ENCODE peak calls at places on chromosome 12, in eight cellular contexts. N, C, R, Y, A, Q, H and I are unnamed samples.

GRCh38 chr12:51386361-51386760 is 4.8 kb downstream of the GALNT6 start:
- DNase-seq in N (no peak), C (no peak), R (no peak), Y (no peak), A (no peak), Q (no peak), H (no peak), I (no peak)

GRCh38 chr12:42255221-42255874 is 17.3 kb upstream of the YAF2 start:
- DNase-seq in N (no peak), C (no peak), R (no peak), Y (no peak), A (no peak), Q (no peak), H (no peak), I (no peak)

GRCh38 chr12:4274960-4275868 is 1.7 kb downstream of the CCND2 start:
- DNase-seq in N (peak), C (no peak), R (no peak), Y (no peak), A (no peak), Q (no peak), H (peak), I (peak)

GRCh38 chr12:88623777-88624548 is 43.7 kb upstream of the KITLG start:
- DNase-seq in N (no peak), C (no peak), R (peak), Y (no peak), A (no peak), Q (no peak), H (no peak), I (no peak)

GRCh38 chr12:116592116-116592637 is 33.0 kb downstream of the MAP1LC3B2 start:
- DNase-seq in N (no peak), C (no peak), R (no peak), Y (peak), A (no peak), Q (no peak), H (peak), I (no peak)

GRCh38 chr12:1925125-1925963 is 6.9 kb upstream of the CACNA2D4 start:
- DNase-seq in N (no peak), C (no peak), R (no peak), Y (no peak), A (no peak), Q (peak), H (no peak), I (no peak)

GRCh38 chr12:46133751-46134150 is 135.1 kb downstream of the SLC38A1 start:
- DNase-seq in N (peak), C (no peak), R (no peak), Y (no peak), A (no peak), Q (no peak), H (peak), I (no peak)

GRCh38 chr12:12606793-12607589 is 4.7 kb upstream of the CREBL2 start:
- DNase-seq in N (peak), C (no peak), R (peak), Y (no peak), A (peak), Q (no peak), H (peak), I (peak)

GRCh38 chr12:58346032-58346632 is 404.8 kb downstream of the ATP23 start:
- DNase-seq in N (peak), C (no peak), R (peak), Y (no peak), A (peak), Q (no peak), H (peak), I (no peak)

GRCh38 chr12:97567619-97568110 is 105.1 kb downstream of the RMST start:
- DNase-seq in N (no peak), C (no peak), R (no peak), Y (no peak), A (no peak), Q (no peak), H (no peak), I (no peak)

GRCh38 chr12:42288544-42288943 is 37.4 kb downstream of the ZCRB1 start:
- DNase-seq in N (no peak), C (no peak), R (no peak), Y (no peak), A (no peak), Q (no peak), H (no peak), I (no peak)

GRCh38 chr12:47742253-47742825 is 16.3 kb downstream of the RAPGEF3 start:
- DNase-seq in N (peak), C (peak), R (peak), Y (peak), A (peak), Q (no peak), H (peak), I (no peak)

GRCh38 chr12:29133141-29133540 is 15.9 kb upstream of the FAR2 start:
- DNase-seq in N (no peak), C (no peak), R (no peak), Y (no peak), A (no peak), Q (no peak), H (no peak), I (no peak)

GRCh38 chr12:48936379-48936979 is 11.2 kb upstream of the FKBP11 start:
- DNase-seq in N (peak), C (peak), R (peak), Y (peak), A (peak), Q (peak), H (peak), I (no peak)

GRCh38 chr12:100935929-100936328 is 141.4 kb downstream of the ANO4 start:
- DNase-seq in N (no peak), C (no peak), R (no peak), Y (no peak), A (no peak), Q (no peak), H (no peak), I (no peak)

GRCh38 chr12:123049398-123050250 is 69.1 kb downstream of the ARL6IP4 start:
- DNase-seq in N (peak), C (no peak), R (no peak), Y (no peak), A (no peak), Q (no peak), H (no peak), I (no peak)

GRCh38 chr12:12070674-12071661 is at the start of gene BCL2L14:
- DNase-seq in N (no peak), C (no peak), R (peak), Y (no peak), A (peak), Q (no peak), H (no peak), I (no peak)

GRCh38 chr12:100141666-100141997 is 1.0 kb downstream of the BLTP3B start:
- DNase-seq in N (peak), C (no peak), R (peak), Y (no peak), A (peak), Q (no peak), H (peak), I (peak)

DNA sequence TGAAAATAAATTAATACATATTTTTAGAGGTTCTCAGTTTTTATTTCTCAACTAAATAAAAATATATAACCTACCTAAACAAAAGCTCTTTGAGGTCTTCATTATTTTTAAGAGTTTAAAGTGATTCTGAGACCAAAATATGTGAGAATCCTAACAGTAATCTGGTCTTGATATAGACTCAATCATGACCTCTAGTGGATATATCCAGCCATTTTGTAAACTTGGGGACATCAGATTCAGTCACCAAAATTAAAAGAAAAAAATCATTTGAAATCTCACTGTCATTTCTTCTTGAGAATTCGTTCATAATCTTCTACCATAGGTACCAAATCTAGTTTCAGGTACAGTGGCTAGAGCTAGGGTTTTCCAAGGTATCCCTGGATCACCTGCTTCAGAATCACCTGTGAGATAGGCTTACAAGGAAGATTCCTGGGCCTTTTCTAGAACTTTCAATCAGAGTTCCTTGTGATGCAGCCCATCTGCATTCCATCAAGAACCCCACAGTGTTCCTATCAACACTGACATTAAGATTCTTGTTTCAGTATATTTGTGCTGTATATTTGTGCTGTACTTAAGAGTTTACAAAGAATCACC is 214.9 kb downstream of the ADAMTS20 start:
- DNase-seq in N (peak), C (no peak), R (peak), Y (no peak), A (peak), Q (no peak), H (peak), I (no peak)
- TF ChIP-seq CTCF in N (peak), C (no peak), R (peak), Y (peak), A (no peak), Q (peak), H (peak), I (peak)

GRCh38 chr12:92717202-92717601 is 14.4 kb downstream of the PLEKHG7 start:
- DNase-seq in N (peak), C (no peak), R (no peak), Y (no peak), A (no peak), Q (no peak), H (peak), I (no peak)
- TF ChIP-seq CTCF in N (peak), C (no peak), R (no peak), Y (peak), A (no peak), Q (peak), H (peak), I (peak)

GRCh38 chr12:30769802-30770201 is 15.1 kb upstream of the CAPRIN2 start:
- DNase-seq in N (no peak), C (no peak), R (no peak), Y (no peak), A (no peak), Q (no peak), H (no peak), I (no peak)
- TF ChIP-seq CTCF in N (no peak), C (no peak), R (no peak), Y (no peak), A (no peak), Q (no peak), H (no peak), I (no peak)

GRCh38 chr12:20946732-20947131 is 136.2 kb downstream of the SLCO1B3 start:
- DNase-seq in N (peak), C (no peak), R (peak), Y (no peak), A (peak), Q (no peak), H (peak), I (no peak)

DNA sequence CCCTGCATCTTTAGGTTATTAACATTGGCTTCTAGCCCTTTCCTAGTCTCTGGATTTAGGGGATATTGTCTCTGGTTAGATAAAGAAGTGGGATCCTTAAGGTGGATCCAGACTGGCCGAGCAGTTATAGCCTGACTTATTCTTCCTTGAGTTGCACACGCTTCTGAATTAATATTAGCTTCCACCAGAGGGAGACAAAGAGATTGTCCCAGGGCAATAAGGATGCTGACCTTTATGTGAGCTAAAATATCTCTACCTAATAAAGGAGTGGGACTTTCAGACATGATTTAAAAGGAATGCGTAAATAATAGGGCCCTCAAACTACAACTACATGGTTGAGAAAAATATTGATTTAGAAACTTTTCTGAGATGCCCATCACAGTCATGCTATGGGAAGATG is 139.7 kb downstream of the SLCO1B3 start:
- DNase-seq in N (peak), C (no peak), R (peak), Y (no peak), A (peak), Q (no peak), H (peak), I (no peak)
- TF ChIP-seq CTCF in N (peak), C (no peak), R (peak), Y (no peak), A (peak), Q (peak), H (peak), I (peak)

GRCh38 chr12:3172124-3173007 is 95.2 kb downstream of the TSPAN9 start:
- DNase-seq in N (no peak), C (no peak), R (no peak), Y (peak), A (no peak), Q (no peak), H (no peak), I (no peak)

GRCh38 chr12:3168775-3169221 is 91.6 kb downstream of the TSPAN9 start:
- DNase-seq in N (peak), C (no peak), R (no peak), Y (peak), A (no peak), Q (no peak), H (peak), I (peak)

GRCh38 chr12:3168223-3168770 is 91.1 kb downstream of the TSPAN9 start:
- DNase-seq in N (no peak), C (no peak), R (no peak), Y (no peak), A (no peak), Q (no peak), H (no peak), I (no peak)

GRCh38 chr12:3171195-3171591 is 94.0 kb downstream of the TSPAN9 start:
- DNase-seq in N (peak), C (no peak), R (no peak), Y (no peak), A (no peak), Q (no peak), H (no peak), I (no peak)

DNA sequence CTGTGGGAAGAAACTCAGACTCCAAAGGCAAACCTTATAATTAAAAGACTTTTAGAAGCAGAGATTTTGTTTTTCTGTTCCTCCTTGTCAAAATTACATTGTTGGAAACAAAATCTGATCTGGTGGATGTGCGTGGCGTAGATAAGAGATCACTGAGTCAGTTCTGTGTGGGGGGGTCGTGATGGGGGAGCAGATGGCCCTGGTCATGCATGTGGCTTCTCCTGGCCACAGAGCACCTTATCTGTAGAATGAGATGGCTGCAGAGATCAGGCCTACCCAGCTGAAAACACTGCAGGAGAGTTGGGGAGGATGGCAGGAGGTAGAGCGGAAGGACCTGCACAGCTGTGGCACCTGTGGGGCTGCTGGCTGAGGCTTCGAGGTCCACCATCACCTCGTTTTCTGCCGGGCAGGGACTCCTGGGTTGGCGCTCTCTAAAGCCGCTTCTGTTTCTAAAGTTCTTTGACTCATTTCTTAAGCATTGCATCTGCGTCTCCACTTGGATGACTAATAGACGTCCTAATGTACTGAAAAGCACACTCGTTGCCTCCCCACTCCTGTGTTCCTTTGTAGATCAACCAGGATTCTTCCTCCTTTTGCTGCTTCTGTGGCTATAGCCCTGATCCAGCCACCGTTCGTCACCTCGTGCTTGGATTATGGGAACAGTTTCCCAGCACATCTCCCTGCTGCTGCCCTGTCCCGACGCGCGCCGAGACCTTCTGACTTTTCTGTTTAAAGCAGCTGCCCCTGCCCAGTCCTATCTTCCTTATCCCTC is 93.4 kb downstream of the TSPAN9 start:
- DNase-seq in N (peak), C (no peak), R (no peak), Y (peak), A (no peak), Q (no peak), H (peak), I (no peak)
- TF ChIP-seq CTCF in N (no peak), C (no peak), R (no peak), Y (no peak), A (no peak), Q (no peak), H (no peak), I (no peak)

DNA sequence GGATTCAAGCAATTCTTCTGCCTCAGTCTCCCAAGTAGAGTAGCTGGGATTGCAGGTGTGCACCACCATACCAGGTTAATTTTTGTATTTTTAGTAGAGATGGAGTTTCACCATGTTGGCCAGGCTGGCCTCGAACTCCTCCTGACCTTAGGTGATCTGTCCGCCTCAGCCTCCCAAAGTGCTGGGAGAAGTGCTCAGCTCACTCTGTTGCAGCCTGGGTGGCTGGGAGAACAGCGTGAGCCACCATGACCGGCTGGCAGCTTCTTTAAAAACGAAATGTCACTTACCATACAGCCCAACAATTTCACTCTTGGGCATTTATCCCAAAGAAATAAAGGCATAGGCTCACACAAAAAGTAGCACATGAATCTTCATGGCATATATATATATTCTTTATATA is 4.8 kb upstream of the CFAP73 start:
- DNase-seq in N (no peak), C (no peak), R (no peak), Y (no peak), A (no peak), Q (no peak), H (no peak), I (no peak)
- TF ChIP-seq CTCF in N (no peak), C (no peak), R (no peak), Y (no peak), A (no peak), Q (no peak), H (no peak), I (no peak)

GRCh38 chr12:26469801-26470200 is 274.4 kb downstream of the SSPN start:
- DNase-seq in N (no peak), C (no peak), R (no peak), Y (no peak), A (no peak), Q (no peak), H (peak), I (no peak)

GRCh38 chr12:26460361-26460760 is 265.0 kb downstream of the SSPN start:
- DNase-seq in N (no peak), C (no peak), R (no peak), Y (no peak), A (no peak), Q (no peak), H (no peak), I (no peak)

GRCh38 chr12:26461799-26462198 is 266.4 kb downstream of the SSPN start:
- DNase-seq in N (no peak), C (no peak), R (peak), Y (no peak), A (no peak), Q (no peak), H (no peak), I (peak)

GRCh38 chr12:26466709-26467108 is 271.3 kb downstream of the SSPN start:
- DNase-seq in N (peak), C (no peak), R (no peak), Y (no peak), A (no peak), Q (no peak), H (no peak), I (no peak)

DNA sequence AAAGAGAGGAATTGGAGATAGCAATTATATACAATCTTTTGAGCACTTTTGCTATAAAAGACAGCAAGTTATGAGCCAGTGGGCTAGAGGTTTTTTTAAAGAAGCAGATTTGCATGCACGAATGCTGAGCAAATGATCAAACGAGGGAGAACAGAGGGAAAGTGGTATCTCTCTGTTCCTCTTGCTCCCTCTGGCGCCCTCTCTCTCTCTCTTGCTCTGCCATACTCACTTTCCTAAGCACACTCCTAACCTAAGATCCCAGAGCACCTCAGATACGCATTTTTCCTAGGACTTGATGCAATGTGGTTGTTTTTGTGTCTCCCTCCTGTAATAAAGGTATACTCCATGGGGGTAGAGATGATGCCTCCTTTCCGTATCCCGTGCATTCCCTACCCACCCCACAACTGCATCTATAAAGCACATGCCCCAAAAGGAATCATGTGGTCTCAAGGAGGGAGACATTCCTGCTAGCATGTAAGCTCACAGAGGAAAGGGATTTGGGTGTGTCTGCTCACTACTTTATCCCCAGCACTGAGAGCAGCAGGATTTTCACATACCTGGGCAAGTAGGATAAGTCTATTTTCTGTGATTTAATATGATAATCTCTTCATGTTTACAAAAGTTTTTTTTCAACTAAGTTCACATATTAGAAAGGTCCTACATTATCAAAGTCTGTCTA is 270.2 kb downstream of the SSPN start:
- DNase-seq in N (peak), C (no peak), R (no peak), Y (no peak), A (no peak), Q (no peak), H (peak), I (no peak)
- TF ChIP-seq CTCF in N (peak), C (no peak), R (no peak), Y (no peak), A (no peak), Q (no peak), H (peak), I (peak)

GRCh38 chr12:15892645-15893259 is 10.6 kb downstream of the STRAP start:
- DNase-seq in N (no peak), C (no peak), R (no peak), Y (no peak), A (no peak), Q (no peak), H (no peak), I (no peak)
- TF ChIP-seq CTCF in N (no peak), C (no peak), R (no peak), Y (no peak), A (no peak), Q (peak), H (no peak), I (no peak)

GRCh38 chr12:131850856-131851559 is 22.8 kb downstream of the MMP17 start:
- DNase-seq in N (peak), C (peak), R (no peak), Y (no peak), A (no peak), Q (no peak), H (no peak), I (peak)
- TF ChIP-seq CTCF in N (peak), C (no peak), R (no peak), Y (peak), A (no peak), Q (peak), H (peak), I (peak)